ENCODE peak calls at places on chromosome 21, in ten cellular contexts. M is T-cell; A is GM23248; T is activated naive CD8-positive, alpha-beta T cell treated with anti-CD3 and anti-CD28 coated beads, Interleukin-2, amount 50 U/mL, for 24 hours; B is aorta; F is kidney glomerular epithelial cell; O is ureter; L is activated CD8-positive, alpha-beta memory T cell treated with anti-CD3 and anti-CD28 coated beads for 4 hours; H is fibroblast of mammary gland; N is HT1080. Y is an unnamed sample.

GRCh38 chr21:35603471-35603870 is 456.9 kb downstream of the SETD4 start:
- DNase-seq in M (no peak), A (no peak), T (no peak), B (no peak), F (no peak), O (no peak), L (no peak), H (no peak), N (no peak), Y (no peak)

GRCh38 chr21:46142581-46143473 is 12.6 kb downstream of the FTCD start:
- DNase-seq in M (no peak), A (no peak), T (peak), B (peak), F (no peak), O (no peak), L (no peak), H (no peak), N (no peak), Y (no peak)

GRCh38 chr21:44758141-44758561 is 43.5 kb downstream of the UBE2G2 start:
- DNase-seq in M (no peak), A (no peak), T (no peak), B (no peak), F (no peak), O (no peak), L (no peak), H (no peak), N (no peak), Y (no peak)

GRCh38 chr21:34345091-34345871 is 18.5 kb upstream of the KCNE2 start:
- DNase-seq in M (no peak), A (peak), T (no peak), B (no peak), F (no peak), O (no peak), L (no peak), H (peak), N (no peak), Y (no peak)

GRCh38 chr21:42535602-42536171 is 22.0 kb downstream of the SLC37A1 start:
- DNase-seq in M (no peak), A (no peak), T (no peak), B (no peak), F (no peak), O (no peak), L (no peak), H (no peak), N (no peak), Y (no peak)

GRCh38 chr21:24014381-24014780 is 1592.9 kb downstream of the MRPL39 start:
- DNase-seq in M (no peak), A (no peak), T (no peak), B (no peak), F (no peak), O (no peak), L (no peak), H (no peak), N (no peak), Y (no peak)

GRCh38 chr21:15774590-15774989 is 44.8 kb downstream of the USP25 start:
- DNase-seq in M (no peak), A (peak), T (no peak), B (no peak), F (no peak), O (no peak), L (no peak), H (peak), N (no peak), Y (no peak)

GRCh38 chr21:27406297-27407009 is 439.6 kb upstream of the ADAMTS5 start:
- DNase-seq in M (no peak), A (peak), T (no peak), B (no peak), F (no peak), O (no peak), L (no peak), H (peak), N (no peak), Y (no peak)

GRCh38 chr21:25191141-25191540 is 416.1 kb downstream of the MRPL39 start:
- DNase-seq in M (no peak), A (no peak), T (no peak), B (no peak), F (peak), O (no peak), L (no peak), H (no peak), N (no peak), Y (no peak)

GRCh38 chr21:26374817-26375216 is 198.3 kb downstream of the CYYR1 start:
- DNase-seq in M (no peak), A (no peak), T (no peak), B (no peak), F (no peak), O (no peak), L (no peak), H (no peak), N (no peak), Y (no peak)

GRCh38 chr21:41715649-41716321 is 51.1 kb downstream of the RIPK4 start:
- DNase-seq in M (no peak), A (no peak), T (no peak), B (no peak), F (no peak), O (no peak), L (no peak), H (no peak), N (peak), Y (no peak)

GRCh38 chr21:28454978-28455600 is 537.6 kb downstream of the LTN1 start:
- DNase-seq in M (no peak), A (peak), T (no peak), B (peak), F (no peak), O (no peak), L (no peak), H (peak), N (peak), Y (no peak)

GRCh38 chr21:20641251-20641650 is 357.0 kb upstream of the NCAM2 start:
- DNase-seq in M (no peak), A (no peak), T (no peak), B (no peak), F (no peak), O (no peak), L (no peak), H (no peak), N (no peak), Y (no peak)

GRCh38 chr21:44263221-44263671 is 1.5 kb upstream of the DNMT3L start:
- DNase-seq in M (no peak), A (no peak), T (no peak), B (no peak), F (no peak), O (no peak), L (no peak), H (no peak), N (no peak), Y (no peak)

GRCh38 chr21:29749957-29750356 is 189.8 kb downstream of the GRIK1 start:
- DNase-seq in M (no peak), A (no peak), T (no peak), B (no peak), F (no peak), O (no peak), L (no peak), H (no peak), N (no peak), Y (no peak)

GRCh38 chr21:25062061-25062460 is 545.2 kb downstream of the MRPL39 start:
- DNase-seq in M (no peak), A (no peak), T (no peak), B (no peak), F (no peak), O (no peak), L (no peak), H (no peak), N (peak), Y (no peak)

GRCh38 chr21:38929652-38930051 is 123.9 kb downstream of the ETS2 start:
- DNase-seq in M (no peak), A (no peak), T (no peak), B (no peak), F (no peak), O (no peak), L (no peak), H (no peak), N (no peak), Y (no peak)

GRCh38 chr21:45768741-45769049 is 125.2 kb downstream of the PCBP3 start:
- DNase-seq in M (no peak), A (no peak), T (peak), B (no peak), F (no peak), O (no peak), L (no peak), H (no peak), N (no peak), Y (no peak)

GRCh38 chr21:44710294-44710665 is 1.1 kb downstream of the TSPEAR start:
- DNase-seq in M (no peak), A (no peak), T (no peak), B (no peak), F (no peak), O (peak), L (no peak), H (no peak), N (no peak), Y (no peak)

GRCh38 chr21:32611471-32611997 is 643 bp downstream of the CFAP298 start:
- DNase-seq in M (no peak), A (peak), T (peak), B (peak), F (no peak), O (no peak), L (peak), H (peak), N (no peak), Y (peak)

GRCh38 chr21:33362044-33362555 is 37.3 kb downstream of the IFNAR1 start:
- DNase-seq in M (peak), A (no peak), T (peak), B (no peak), F (no peak), O (no peak), L (peak), H (no peak), N (no peak), Y (peak)

GRCh38 chr21:25717491-25718139 is 17.1 kb downstream of the ATP5PF start:
- DNase-seq in M (no peak), A (peak), T (no peak), B (no peak), F (no peak), O (no peak), L (no peak), H (peak), N (no peak), Y (no peak)

GRCh38 chr21:35840197-35840799 is 220.0 kb downstream of the SETD4 start:
- DNase-seq in M (no peak), A (peak), T (peak), B (peak), F (peak), O (peak), L (peak), H (peak), N (peak), Y (no peak)

GRCh38 chr21:20592482-20592881 is 405.7 kb upstream of the NCAM2 start:
- DNase-seq in M (no peak), A (no peak), T (no peak), B (no peak), F (no peak), O (no peak), L (no peak), H (no peak), N (peak), Y (no peak)

GRCh38 chr21:45502006-45502345 is 40.3 kb downstream of the SLC19A1 start:
- DNase-seq in M (no peak), A (no peak), T (no peak), B (peak), F (no peak), O (no peak), L (no peak), H (no peak), N (no peak), Y (no peak)

GRCh38 chr21:35204850-35205564 is 155.9 kb upstream of the RUNX1 start:
- DNase-seq in M (no peak), A (peak), T (peak), B (peak), F (no peak), O (peak), L (no peak), H (peak), N (no peak), Y (no peak)

GRCh38 chr21:46424062-46424591 is 34.6 kb upstream of the DIP2A start:
- DNase-seq in M (no peak), A (no peak), T (peak), B (no peak), F (no peak), O (no peak), L (no peak), H (no peak), N (no peak), Y (peak)

GRCh38 chr21:37367301-37367757 is 756 bp downstream of the DYRK1A start:
- DNase-seq in M (no peak), A (peak), T (peak), B (no peak), F (no peak), O (no peak), L (no peak), H (no peak), N (no peak), Y (no peak)

GRCh38 chr21:44021064-44021463 is 9.0 kb downstream of the TRAPPC10 start:
- DNase-seq in M (no peak), A (no peak), T (no peak), B (no peak), F (no peak), O (no peak), L (no peak), H (no peak), N (no peak), Y (no peak)

GRCh38 chr21:45372732-45373355 is 32.1 kb upstream of the COL18A1 start:
- DNase-seq in M (no peak), A (no peak), T (no peak), B (peak), F (peak), O (no peak), L (no peak), H (no peak), N (peak), Y (no peak)

GRCh38 chr21:44907966-44908364 is 12.7 kb downstream of the ITGB2 start:
- DNase-seq in M (no peak), A (peak), T (no peak), B (peak), F (no peak), O (no peak), L (no peak), H (peak), N (no peak), Y (no peak)

GRCh38 chr21:42843021-42843420 is 36.3 kb downstream of the WDR4 start:
- DNase-seq in M (no peak), A (no peak), T (no peak), B (no peak), F (no peak), O (no peak), L (no peak), H (no peak), N (no peak), Y (no peak)

GRCh38 chr21:38988211-38989096 is 182.7 kb downstream of the ETS2 start:
- DNase-seq in M (no peak), A (no peak), T (no peak), B (no peak), F (no peak), O (no peak), L (no peak), H (no peak), N (no peak), Y (no peak)

GRCh38 chr21:40707271-40707670 is 139.7 kb downstream of the DSCAM start:
- DNase-seq in M (no peak), A (no peak), T (no peak), B (no peak), F (no peak), O (no peak), L (no peak), H (no peak), N (no peak), Y (no peak)

GRCh38 chr21:8991088-8991907 is 1530.1 kb upstream of the TPTE start:
- DNase-seq in M (no peak), A (no peak), T (no peak), B (no peak), F (no peak), O (no peak), L (no peak), H (no peak), N (no peak), Y (no peak)

GRCh38 chr21:31677047-31677446 is 17.6 kb downstream of the SOD1 start:
- DNase-seq in M (no peak), A (no peak), T (no peak), B (no peak), F (no peak), O (no peak), L (no peak), H (no peak), N (no peak), Y (no peak)